ENCODE peak calls at places on chromosomes 12 and 14, in six cellular contexts. Y, L, C, V, J and D are unnamed samples.

GRCh38 chr12:62006076-62006732 is 254.0 kb upstream of the USP15 start:
- DNase-seq in Y (no peak), L (peak), C (no peak), V (no peak), J (peak), D (no peak)

GRCh38 chr12:113961921-113962710 is 4.0 kb downstream of the RBM19 start:
- DNase-seq in Y (no peak), L (peak), C (no peak), V (no peak), J (no peak), D (peak)

GRCh38 chr14:101739446-101740141 is 21.9 kb upstream of the PPP2R5C start:
- DNase-seq in Y (no peak), L (no peak), C (no peak), V (no peak), J (no peak), D (no peak)

GRCh38 chr12:24853588-24853987 is 95.3 kb downstream of the BCAT1 start:
- DNase-seq in Y (no peak), L (peak), C (no peak), V (no peak), J (no peak), D (no peak)

GRCh38 chr12:65825573-65826512 is 1.6 kb downstream of the HMGA2 start:
- DNase-seq in Y (no peak), L (peak), C (peak), V (no peak), J (peak), D (no peak)

GRCh38 chr12:69648476-69648875 is 37.8 kb upstream of the LRRC10 start:
- DNase-seq in Y (no peak), L (peak), C (no peak), V (no peak), J (no peak), D (peak)

GRCh38 chr12:105820407-105821140 is 318.2 kb downstream of the NUAK1 start:
- DNase-seq in Y (no peak), L (peak), C (no peak), V (no peak), J (no peak), D (peak)

GRCh38 chr12:41521872-41522379 is 333.8 kb downstream of the PDZRN4 start:
- DNase-seq in Y (no peak), L (peak), C (no peak), V (no peak), J (no peak), D (peak)

GRCh38 chr12:94171595-94171930 is 23.2 kb downstream of the PLXNC1 start:
- DNase-seq in Y (no peak), L (peak), C (no peak), V (no peak), J (no peak), D (no peak)

GRCh38 chr12:46154221-46154975 is 114.4 kb downstream of the SLC38A1 start:
- DNase-seq in Y (no peak), L (peak), C (no peak), V (no peak), J (peak), D (peak)

GRCh38 chr14:99079061-99079727 is 192.8 kb downstream of the BCL11B start:
- DNase-seq in Y (no peak), L (no peak), C (no peak), V (no peak), J (no peak), D (no peak)

GRCh38 chr12:66900616-66901015 is 221.7 kb upstream of the GRIP1 start:
- DNase-seq in Y (no peak), L (peak), C (no peak), V (no peak), J (no peak), D (no peak)

GRCh38 chr12:53052419-53053222 is 2.8 kb downstream of the TNS2 start:
- DNase-seq in Y (no peak), L (peak), C (peak), V (peak), J (peak), D (no peak)

GRCh38 chr14:68571928-68572525 is 220.8 kb downstream of the ZFP36L1 start:
- DNase-seq in Y (no peak), L (no peak), C (no peak), V (no peak), J (no peak), D (no peak)

GRCh38 chr14:96584199-96584906 is 82.2 kb downstream of the PAPOLA start:
- DNase-seq in Y (peak), L (peak), C (no peak), V (no peak), J (peak), D (no peak)

GRCh38 chr14:78170203-78170602 is at the start of gene NRXN3:
- DNase-seq in Y (no peak), L (peak), C (no peak), V (no peak), J (no peak), D (no peak)

GRCh38 chr12:76020281-76020680 is 11.3 kb downstream of the PHLDA1 start:
- DNase-seq in Y (peak), L (peak), C (no peak), V (no peak), J (peak), D (no peak)

GRCh38 chr12:116539905-116540482 is 19.2 kb upstream of the MAP1LC3B2 start:
- DNase-seq in Y (no peak), L (peak), C (no peak), V (peak), J (no peak), D (no peak)

GRCh38 chr12:31325524-31325875 is 450 bp downstream of the SINHCAF start:
- DNase-seq in Y (peak), L (no peak), C (no peak), V (no peak), J (no peak), D (no peak)

GRCh38 chr14:71773900-71774481 is 158.2 kb upstream of the RGS6 start:
- DNase-seq in Y (no peak), L (no peak), C (no peak), V (no peak), J (no peak), D (no peak)

GRCh38 chr12:53096089-53096741 is 1.3 kb upstream of the IGFBP6 start:
- DNase-seq in Y (no peak), L (peak), C (peak), V (peak), J (peak), D (no peak)

GRCh38 chr12:127944211-127944899 is 322.6 kb upstream of the TMEM132C start:
- DNase-seq in Y (no peak), L (no peak), C (no peak), V (no peak), J (no peak), D (no peak)

GRCh38 chr14:101404426-101405170 is 156.7 kb upstream of the DIO3 start:
- DNase-seq in Y (no peak), L (no peak), C (no peak), V (no peak), J (no peak), D (no peak)

GRCh38 chr12:108306014-108306501 is 33.1 kb downstream of the CMKLR1 start:
- DNase-seq in Y (no peak), L (peak), C (no peak), V (no peak), J (no peak), D (no peak)

GRCh38 chr12:132286912-132287311 is 42.5 kb downstream of the GALNT9 start:
- DNase-seq in Y (no peak), L (peak), C (no peak), V (no peak), J (peak), D (no peak)

GRCh38 chr12:111031956-111032919 is 111.9 kb upstream of the MYL2 start:
- DNase-seq in Y (no peak), L (no peak), C (no peak), V (no peak), J (no peak), D (no peak)

GRCh38 chr12:111034148-111034910 is 114.0 kb upstream of the MYL2 start:
- DNase-seq in Y (no peak), L (peak), C (no peak), V (no peak), J (no peak), D (no peak)

GRCh38 chr12:111035578-111036301 is 115.4 kb upstream of the MYL2 start:
- DNase-seq in Y (no peak), L (no peak), C (no peak), V (no peak), J (no peak), D (no peak)

GRCh38 chr12:111034911-111035577 is 114.7 kb upstream of the MYL2 start:
- DNase-seq in Y (no peak), L (no peak), C (no peak), V (no peak), J (no peak), D (no peak)

GRCh38 chr12:111033281-111034147 is 113.1 kb upstream of the MYL2 start:
- DNase-seq in Y (no peak), L (no peak), C (no peak), V (no peak), J (no peak), D (no peak)
- H3K4me3 ChIP-seq in Y (peak), L (no peak), C (no peak), V (peak), J (no peak), D (no peak)

GRCh38 chr12:122979001-122979907 is 1.2 kb upstream of the ARL6IP4 start:
- DNase-seq in Y (no peak), L (no peak), C (peak), V (no peak), J (no peak), D (no peak)
- H3K4me3 ChIP-seq in Y (peak), L (peak), C (peak), V (peak), J (peak), D (peak)

GRCh38 chr12:95212576-95212975 is 4.7 kb downstream of the FGD6 start:
- DNase-seq in Y (no peak), L (peak), C (no peak), V (no peak), J (no peak), D (no peak)

GRCh38 chr12:95215925-95216324 is 1.3 kb downstream of the FGD6 start:
- DNase-seq in Y (no peak), L (peak), C (no peak), V (no peak), J (no peak), D (no peak)

GRCh38 chr12:95214466-95214865 is 2.8 kb downstream of the FGD6 start:
- DNase-seq in Y (no peak), L (no peak), C (no peak), V (no peak), J (no peak), D (no peak)

GRCh38 chr12:95213928-95214327 is 3.3 kb downstream of the FGD6 start:
- DNase-seq in Y (no peak), L (no peak), C (no peak), V (no peak), J (no peak), D (no peak)

GRCh38 chr12:95213119-95213518 is 4.1 kb downstream of the FGD6 start:
- DNase-seq in Y (no peak), L (no peak), C (no peak), V (no peak), J (no peak), D (no peak)
- H3K4me3 ChIP-seq in Y (no peak), L (no peak), C (no peak), V (no peak), J (no peak), D (no peak)

GRCh38 chr12:47882796-47883546 is 21.8 kb downstream of the VDR start:
- DNase-seq in Y (no peak), L (peak), C (no peak), V (no peak), J (peak), D (no peak)
- H3K4me3 ChIP-seq in Y (peak), L (no peak), C (no peak), V (no peak), J (no peak), D (no peak)

DNA sequence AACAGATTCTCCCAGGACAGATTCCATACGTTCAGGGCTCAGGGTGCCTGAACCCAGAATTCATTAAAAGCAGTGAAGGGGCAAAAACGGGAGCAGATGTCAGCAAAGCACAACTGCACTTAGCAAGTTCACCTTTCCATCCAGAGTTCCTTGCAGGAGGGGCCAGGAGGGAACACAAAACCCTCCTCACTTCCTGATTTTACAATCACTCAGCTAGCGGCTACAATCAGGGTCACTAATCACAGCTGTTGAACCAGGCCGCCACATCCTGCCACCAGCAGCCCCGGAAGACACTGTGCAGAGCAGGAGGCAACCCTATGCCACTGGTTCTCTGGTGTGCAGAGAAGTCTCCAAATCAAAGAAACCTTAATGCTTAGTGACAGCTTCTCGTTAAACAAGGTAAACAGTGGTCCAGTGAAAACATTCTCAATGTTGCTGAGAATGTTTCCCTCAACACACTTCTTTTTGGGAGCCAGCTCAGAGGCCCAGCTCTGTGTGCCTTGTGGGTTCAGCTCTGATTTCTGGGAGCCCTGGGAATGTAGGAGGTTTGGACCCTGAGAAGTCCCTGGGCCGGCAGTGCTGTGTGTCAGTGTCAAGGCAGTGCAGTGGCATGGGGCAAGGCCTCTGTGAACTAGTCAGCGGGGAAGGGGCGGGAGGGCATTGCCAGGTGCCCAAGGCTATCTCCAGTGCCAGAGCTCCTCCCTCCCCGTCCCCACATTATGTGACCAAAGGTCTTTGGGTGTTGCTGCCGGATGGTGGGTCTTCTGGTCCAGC is 54.5 kb downstream of the VCPKMT start:
- DNase-seq in Y (peak), L (peak), C (no peak), V (no peak), J (peak), D (no peak)
- H3K4me3 ChIP-seq in Y (peak), L (no peak), C (no peak), V (no peak), J (peak), D (peak)

DNA sequence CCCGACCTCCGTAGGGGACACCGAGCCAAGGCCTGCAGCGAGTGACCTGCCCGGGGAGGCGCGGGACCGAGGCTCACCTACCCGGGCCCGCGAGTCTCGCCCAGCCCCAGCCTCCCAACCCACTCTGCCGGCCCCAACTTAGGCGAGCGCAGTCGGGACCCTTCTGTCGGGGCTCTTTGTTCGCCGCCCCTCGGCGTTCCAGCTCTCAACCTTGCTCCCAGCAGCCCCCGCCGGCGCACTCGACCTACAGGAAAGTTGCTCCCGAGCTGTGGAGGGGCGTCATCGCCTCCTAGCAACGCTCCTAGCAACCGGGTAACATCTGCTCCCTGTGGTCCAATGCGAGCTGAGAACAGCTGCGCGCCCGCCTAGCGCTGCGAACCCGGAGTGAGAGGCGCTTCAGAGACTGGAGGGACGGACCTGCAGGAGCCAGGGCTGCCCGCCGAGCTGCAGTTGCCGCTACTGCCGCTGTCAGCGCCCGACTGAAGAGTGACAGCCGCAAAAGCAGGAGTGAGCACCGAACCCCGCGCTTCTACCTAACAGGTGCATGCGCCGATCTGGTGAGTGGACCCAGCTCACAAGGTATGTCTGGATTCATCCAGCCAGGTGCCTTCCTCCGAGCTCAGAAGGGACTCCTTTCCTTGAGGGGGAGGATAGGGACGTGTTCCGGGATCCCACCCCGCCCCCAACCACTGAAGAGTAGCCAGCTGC is 354.9 kb downstream of the SNAPC1 start:
- DNase-seq in Y (peak), L (peak), C (peak), V (peak), J (no peak), D (peak)
- H3K4me3 ChIP-seq in Y (peak), L (peak), C (no peak), V (peak), J (no peak), D (peak)

GRCh38 chr12:28130234-28130624 is 60.0 kb upstream of the CCDC91 start:
- DNase-seq in Y (no peak), L (no peak), C (no peak), V (no peak), J (no peak), D (no peak)

GRCh38 chr12:28130625-28131598 is 59.3 kb upstream of the CCDC91 start:
- DNase-seq in Y (no peak), L (peak), C (peak), V (peak), J (peak), D (no peak)

GRCh38 chr12:28135801-28136439 is 54.3 kb upstream of the CCDC91 start:
- DNase-seq in Y (no peak), L (no peak), C (no peak), V (no peak), J (no peak), D (no peak)

GRCh38 chr12:28129031-28129430 is 61.2 kb upstream of the CCDC91 start:
- DNase-seq in Y (no peak), L (peak), C (no peak), V (no peak), J (no peak), D (no peak)

DNA sequence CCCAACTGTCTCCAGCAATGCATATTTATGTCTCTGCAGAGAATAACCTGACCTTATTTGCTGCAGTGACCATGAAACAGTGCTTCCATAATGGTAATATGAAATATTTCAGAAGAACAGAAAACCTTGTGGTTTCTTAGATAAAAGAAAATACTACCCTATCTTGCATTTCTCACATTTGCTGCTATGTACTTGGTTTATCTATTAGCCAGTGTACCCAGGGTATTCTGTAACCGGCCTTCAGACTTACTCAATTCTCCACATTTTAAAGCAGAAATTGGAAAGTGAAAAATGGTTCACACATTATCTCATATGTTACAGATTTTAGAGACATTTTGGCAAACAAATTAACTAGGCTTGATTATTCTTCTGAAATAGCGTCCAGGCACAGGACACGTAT is 57.9 kb upstream of the CCDC91 start:
- DNase-seq in Y (no peak), L (no peak), C (no peak), V (no peak), J (no peak), D (no peak)
- H3K4me3 ChIP-seq in Y (no peak), L (no peak), C (no peak), V (no peak), J (no peak), D (no peak)

GRCh38 chr12:10389941-10390340 is at the start of gene KLRK1:
- DNase-seq in Y (no peak), L (no peak), C (no peak), V (no peak), J (no peak), D (no peak)
- H3K4me3 ChIP-seq in Y (peak), L (no peak), C (no peak), V (no peak), J (no peak), D (no peak)

GRCh38 chr14:51865953-51866747 is 5.7 kb downstream of the GNG2 start:
- DNase-seq in Y (no peak), L (no peak), C (no peak), V (no peak), J (no peak), D (no peak)
- H3K4me3 ChIP-seq in Y (no peak), L (no peak), C (no peak), V (no peak), J (no peak), D (no peak)

DNA sequence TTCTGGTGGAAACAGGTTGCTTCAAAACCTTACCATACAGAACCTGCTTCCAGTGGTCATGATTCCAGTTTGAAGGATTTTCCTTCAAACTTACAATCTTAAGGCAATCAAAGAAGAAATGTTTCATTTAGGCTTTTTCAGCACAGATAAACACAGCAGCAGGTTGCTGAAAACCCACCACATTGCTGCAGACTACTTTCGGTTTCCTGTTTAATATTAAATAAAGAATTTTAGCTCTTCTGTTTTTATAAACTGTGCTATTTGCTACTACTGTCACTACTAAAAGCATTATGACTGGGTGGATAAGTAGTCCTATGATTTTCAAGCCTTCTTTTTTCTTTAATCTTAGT is 13.2 kb upstream of the FOXN3 start:
- DNase-seq in Y (no peak), L (no peak), C (no peak), V (no peak), J (no peak), D (no peak)
- H3K4me3 ChIP-seq in Y (peak), L (peak), C (no peak), V (peak), J (no peak), D (no peak)